ENCODE peak calls at places on chromosomes 6 and 20, in seven cellular contexts. One of them, this sample, is unnamed. For H3K36me3, the result is how much of the 10 kb centered on the place peaks cover.

GRCh38 chr6:132382630-132383175 is 18.6 kb downstream of the MOXD1 start:
- DNase-seq in upper lobe of left lung: no peak
- DNase-seq in spleen: no peak
- DNase-seq in HCT116: no peak
- DNase-seq in prostate gland: no peak
- DNase-seq in sigmoid colon: no peak
- DNase-seq in K562: no peak
- DNase-seq in this sample: no peak

GRCh38 chr6:74735304-74735703 is 470.5 kb downstream of the COL12A1 start:
- DNase-seq in upper lobe of left lung: no peak
- DNase-seq in spleen: no peak
- DNase-seq in HCT116: no peak
- DNase-seq in prostate gland: no peak
- DNase-seq in sigmoid colon: no peak
- DNase-seq in K562: no peak
- DNase-seq in this sample: no peak

GRCh38 chr6:168103036-168103830 is 24.2 kb upstream of the FRMD1 start:
- DNase-seq in upper lobe of left lung: no peak
- DNase-seq in spleen: peak
- DNase-seq in HCT116: no peak
- DNase-seq in prostate gland: no peak
- DNase-seq in sigmoid colon: no peak
- DNase-seq in K562: no peak
- DNase-seq in this sample: no peak

GRCh38 chr6:46993846-46994245 is 48.3 kb downstream of the ADGRF1 start:
- DNase-seq in upper lobe of left lung: no peak
- DNase-seq in spleen: no peak
- DNase-seq in HCT116: peak
- DNase-seq in prostate gland: no peak
- DNase-seq in sigmoid colon: no peak
- DNase-seq in K562: no peak
- DNase-seq in this sample: no peak

GRCh38 chr6:79946773-79947190 is 571 bp downstream of the ELOVL4 start:
- DNase-seq in upper lobe of left lung: no peak
- DNase-seq in spleen: no peak
- DNase-seq in HCT116: no peak
- DNase-seq in prostate gland: peak
- DNase-seq in sigmoid colon: peak
- DNase-seq in K562: no peak
- DNase-seq in this sample: no peak

GRCh38 chr6:158068893-158069799 is 87.5 kb downstream of the SYNJ2 start:
- DNase-seq in upper lobe of left lung: no peak
- DNase-seq in spleen: no peak
- DNase-seq in HCT116: no peak
- DNase-seq in prostate gland: peak
- DNase-seq in sigmoid colon: peak
- DNase-seq in K562: peak
- DNase-seq in this sample: peak

GRCh38 chr6:139027620-139028182 is 844 bp upstream of the ABRACL start:
- DNase-seq in upper lobe of left lung: no peak
- DNase-seq in spleen: no peak
- DNase-seq in HCT116: no peak
- DNase-seq in prostate gland: no peak
- DNase-seq in sigmoid colon: no peak
- DNase-seq in K562: no peak
- DNase-seq in this sample: no peak

GRCh38 chr6:134729590-134729989 is 220.3 kb downstream of the ALDH8A1 start:
- DNase-seq in upper lobe of left lung: no peak
- DNase-seq in spleen: no peak
- DNase-seq in HCT116: no peak
- DNase-seq in prostate gland: no peak
- DNase-seq in sigmoid colon: no peak
- DNase-seq in K562: no peak
- DNase-seq in this sample: no peak

GRCh38 chr6:127520061-127520460 is 926 bp upstream of the MTCL3 start:
- DNase-seq in upper lobe of left lung: no peak
- DNase-seq in spleen: no peak
- DNase-seq in HCT116: no peak
- DNase-seq in prostate gland: no peak
- DNase-seq in sigmoid colon: no peak
- DNase-seq in K562: no peak
- DNase-seq in this sample: no peak

GRCh38 chr6:1832844-1833787 is 223.4 kb downstream of the FOXC1 start:
- DNase-seq in upper lobe of left lung: peak
- DNase-seq in spleen: no peak
- DNase-seq in HCT116: no peak
- DNase-seq in prostate gland: peak
- DNase-seq in sigmoid colon: no peak
- DNase-seq in K562: no peak
- DNase-seq in this sample: no peak

GRCh38 chr6:43771210-43771857 is 1.3 kb downstream of the VEGFA start:
- DNase-seq in upper lobe of left lung: peak
- DNase-seq in spleen: peak
- DNase-seq in HCT116: no peak
- DNase-seq in prostate gland: peak
- DNase-seq in sigmoid colon: peak
- DNase-seq in K562: peak
- DNase-seq in this sample: peak

GRCh38 chr6:45707188-45707587 is 308.5 kb downstream of the CLIC5 start:
- DNase-seq in upper lobe of left lung: no peak
- DNase-seq in spleen: no peak
- DNase-seq in HCT116: no peak
- DNase-seq in prostate gland: no peak
- DNase-seq in sigmoid colon: no peak
- DNase-seq in K562: no peak
- DNase-seq in this sample: no peak

DNA sequence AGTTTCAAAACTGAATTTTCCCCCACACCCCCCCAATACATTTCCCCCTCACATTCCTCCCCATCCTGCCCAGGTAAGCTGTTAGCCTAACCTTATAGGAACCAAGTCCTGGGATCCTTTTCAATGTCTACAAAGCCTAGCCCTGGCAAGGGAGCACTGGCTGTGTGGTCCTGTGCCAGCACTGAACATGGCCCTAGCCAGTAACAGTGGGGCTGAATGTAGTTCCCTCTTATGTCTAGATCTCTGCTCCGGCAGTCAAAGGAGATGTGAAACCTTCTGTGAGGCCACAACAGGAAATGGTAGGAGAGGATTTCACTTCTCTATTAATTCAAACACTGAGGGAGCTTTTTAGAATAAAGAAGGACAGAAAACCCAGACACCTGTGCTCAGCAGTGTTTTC is 3.4 kb upstream of the HLA-DMB start:
- DNase-seq in upper lobe of left lung: no peak
- DNase-seq in spleen: peak
- DNase-seq in HCT116: no peak
- DNase-seq in prostate gland: no peak
- DNase-seq in sigmoid colon: no peak
- DNase-seq in K562: no peak
- DNase-seq in this sample: no peak
- TF ChIP-seq POLR2A in upper lobe of left lung: no peak
- TF ChIP-seq POLR2A in spleen: peak
- TF ChIP-seq POLR2A in HCT116: no peak
- TF ChIP-seq POLR2A in prostate gland: no peak
- TF ChIP-seq POLR2A in sigmoid colon: no peak
- TF ChIP-seq POLR2A in K562: no peak
- TF ChIP-seq POLR2A in this sample: no peak

GRCh38 chr20:47285189-47285588 is 71.3 kb downstream of the ZMYND8 start:
- DNase-seq in upper lobe of left lung: no peak
- DNase-seq in spleen: no peak
- DNase-seq in HCT116: no peak
- DNase-seq in prostate gland: no peak
- DNase-seq in sigmoid colon: no peak
- DNase-seq in K562: no peak
- DNase-seq in this sample: no peak
- H3K36me3 ChIP-seq in upper lobe of left lung: half or more
- H3K36me3 ChIP-seq in spleen: half or more
- H3K36me3 ChIP-seq in HCT116: under half
- H3K36me3 ChIP-seq in prostate gland: under half
- H3K36me3 ChIP-seq in sigmoid colon: under half
- H3K36me3 ChIP-seq in K562: half or more
- H3K36me3 ChIP-seq in this sample: under half

DNA sequence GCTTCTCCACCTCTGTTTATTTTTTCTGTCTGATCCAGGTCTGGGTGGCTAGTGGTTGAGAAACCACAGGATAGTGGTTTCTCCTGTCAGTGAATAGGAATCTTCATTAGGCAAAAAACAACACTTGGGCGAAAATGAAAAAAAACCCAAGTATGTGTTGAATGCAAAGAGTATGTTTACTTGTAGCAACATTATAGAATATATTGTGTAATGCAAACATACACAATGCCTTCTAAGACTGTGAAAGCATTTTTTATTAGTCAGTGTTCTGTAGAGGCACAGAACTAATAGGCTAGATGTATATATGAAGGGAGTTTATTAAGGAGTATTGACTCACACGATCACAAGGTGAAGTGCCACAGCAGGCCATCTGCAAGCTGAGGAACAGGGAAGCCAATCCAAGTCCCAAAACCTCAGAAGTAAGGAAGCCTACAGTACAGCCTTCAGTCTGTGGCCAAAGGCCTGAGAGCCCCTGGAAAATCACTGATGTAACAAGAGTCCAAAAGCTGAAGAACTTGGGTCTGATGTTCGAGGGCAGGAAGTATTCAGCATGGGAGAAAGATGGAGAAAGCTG is 111.1 kb downstream of the UST start:
- DNase-seq in upper lobe of left lung: no peak
- DNase-seq in spleen: no peak
- DNase-seq in HCT116: no peak
- DNase-seq in prostate gland: no peak
- DNase-seq in sigmoid colon: no peak
- DNase-seq in K562: no peak
- DNase-seq in this sample: no peak
- TF ChIP-seq POLR2AphosphoS5 in upper lobe of left lung: no peak
- TF ChIP-seq POLR2AphosphoS5 in spleen: no peak
- TF ChIP-seq POLR2AphosphoS5 in HCT116: no peak
- TF ChIP-seq POLR2AphosphoS5 in prostate gland: no peak
- TF ChIP-seq POLR2AphosphoS5 in sigmoid colon: no peak
- TF ChIP-seq POLR2AphosphoS5 in K562: no peak
- TF ChIP-seq POLR2AphosphoS5 in this sample: no peak

GRCh38 chr20:23349338-23350006 is 1.1 kb upstream of the NXT1 start:
- DNase-seq in upper lobe of left lung: no peak
- DNase-seq in spleen: no peak
- DNase-seq in HCT116: no peak
- DNase-seq in prostate gland: no peak
- DNase-seq in sigmoid colon: no peak
- DNase-seq in K562: peak
- DNase-seq in this sample: peak

GRCh38 chr20:23350855-23351838 is 556 bp downstream of the NXT1 start:
- DNase-seq in upper lobe of left lung: no peak
- DNase-seq in spleen: peak
- DNase-seq in HCT116: peak
- DNase-seq in prostate gland: peak
- DNase-seq in sigmoid colon: peak
- DNase-seq in K562: peak
- DNase-seq in this sample: no peak

GRCh38 chr20:23347791-23348190 is 2.8 kb upstream of the NXT1 start:
- DNase-seq in upper lobe of left lung: no peak
- DNase-seq in spleen: no peak
- DNase-seq in HCT116: no peak
- DNase-seq in prostate gland: no peak
- DNase-seq in sigmoid colon: no peak
- DNase-seq in K562: no peak
- DNase-seq in this sample: no peak

GRCh38 chr20:23344336-23344735 is 6.3 kb upstream of the NXT1 start:
- DNase-seq in upper lobe of left lung: no peak
- DNase-seq in spleen: no peak
- DNase-seq in HCT116: no peak
- DNase-seq in prostate gland: no peak
- DNase-seq in sigmoid colon: no peak
- DNase-seq in K562: no peak
- DNase-seq in this sample: no peak

DNA sequence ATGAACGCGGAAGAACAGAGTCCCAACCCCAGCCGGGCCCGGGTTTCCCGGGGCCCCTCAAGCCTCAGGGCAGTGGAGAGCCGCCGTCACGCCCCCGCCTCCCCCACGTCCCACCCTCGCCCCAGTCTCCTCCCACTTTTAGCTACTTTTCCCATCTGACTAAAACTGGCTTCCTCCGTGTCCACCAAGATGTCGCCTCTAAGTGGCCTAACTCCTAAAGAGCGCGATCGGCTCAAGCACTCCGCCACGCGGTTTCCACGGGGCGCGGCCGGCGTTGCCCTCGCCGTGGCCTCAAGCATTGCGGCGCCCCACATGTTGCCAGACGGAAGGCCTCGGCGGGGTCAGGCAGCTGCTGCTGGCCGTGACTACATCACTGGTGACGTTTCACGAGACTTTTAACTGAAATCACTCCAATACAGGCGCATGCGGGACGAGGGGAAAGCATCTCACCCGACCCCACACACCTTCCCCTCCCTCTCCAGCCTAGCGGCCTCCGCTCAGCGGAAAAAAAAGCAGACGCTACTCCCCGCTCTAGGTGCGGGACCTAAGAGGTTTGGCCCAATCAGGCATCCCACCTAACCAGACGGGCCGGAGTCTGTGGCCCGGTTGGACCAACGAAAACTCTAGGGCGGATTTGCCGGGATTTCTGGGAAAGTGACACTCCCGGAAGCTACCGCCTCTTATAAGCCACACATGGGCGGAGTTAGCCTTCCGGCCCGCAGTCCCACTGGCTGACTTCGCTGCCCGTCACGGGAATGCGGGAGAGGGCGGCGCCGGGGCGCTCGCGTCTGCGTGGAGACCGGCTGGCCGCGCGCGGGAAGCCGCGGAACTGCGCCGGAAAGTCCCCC is at the start of gene NXT1:
- DNase-seq in upper lobe of left lung: peak
- DNase-seq in spleen: peak
- DNase-seq in HCT116: peak
- DNase-seq in prostate gland: peak
- DNase-seq in sigmoid colon: peak
- DNase-seq in K562: peak
- DNase-seq in this sample: peak
- TF ChIP-seq POLR2A in upper lobe of left lung: peak
- TF ChIP-seq POLR2A in spleen: peak
- TF ChIP-seq POLR2A in HCT116: peak
- TF ChIP-seq POLR2A in prostate gland: peak
- TF ChIP-seq POLR2A in sigmoid colon: peak
- TF ChIP-seq POLR2A in K562: peak
- TF ChIP-seq POLR2A in this sample: peak

DNA sequence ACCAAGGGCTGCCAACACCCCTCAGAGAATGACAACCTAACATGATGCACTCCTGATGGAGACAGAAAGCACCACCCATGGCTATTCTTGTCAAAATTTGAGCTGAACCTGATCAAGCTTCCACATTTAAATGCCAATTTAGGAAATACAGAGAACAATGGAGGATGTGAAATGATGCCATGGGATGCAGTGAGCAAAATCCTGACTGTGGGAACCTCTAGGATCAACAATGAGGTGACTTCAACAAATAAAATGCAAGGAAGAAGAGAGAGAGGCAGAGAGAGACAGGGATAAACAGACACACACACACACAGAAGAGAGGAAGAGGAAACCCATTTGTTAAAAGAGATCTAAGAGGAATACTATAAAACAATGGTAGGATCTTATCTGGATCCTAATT is 119.6 kb upstream of the NUP153 start:
- DNase-seq in upper lobe of left lung: no peak
- DNase-seq in spleen: no peak
- DNase-seq in HCT116: no peak
- DNase-seq in prostate gland: no peak
- DNase-seq in sigmoid colon: no peak
- DNase-seq in K562: no peak
- DNase-seq in this sample: no peak
- H3K36me3 ChIP-seq in upper lobe of left lung: under half
- H3K36me3 ChIP-seq in spleen: under half
- H3K36me3 ChIP-seq in HCT116: under half
- H3K36me3 ChIP-seq in prostate gland: under half
- H3K36me3 ChIP-seq in sigmoid colon: under half
- H3K36me3 ChIP-seq in K562: half or more
- H3K36me3 ChIP-seq in this sample: under half